ENCODE peak calls at places on chromosomes 4 and X, in five cellular contexts. I is GM12878, O is SK-N-SH, A is HepG2, M is H1. F is an unnamed sample.

GRCh38 chr4:101961144-101961543 is 170.6 kb downstream of the BANK1 start:
- DNase-seq in I (no peak), M (no peak), A (no peak), O (no peak), F (no peak)

GRCh38 chr4:185761352-185762235 is 50.4 kb downstream of the SORBS2 start:
- DNase-seq in I (no peak), O (no peak), A (no peak), M (no peak), F (no peak)

GRCh38 chr4:1209821-1210220 is 37.4 kb upstream of the SPON2 start:
- DNase-seq in M (no peak), A (no peak), O (peak), I (no peak), F (peak)

GRCh38 chr4:54685810-54686209 is 28.1 kb downstream of the KIT start:
- DNase-seq in I (no peak), A (no peak), O (no peak), M (no peak), F (no peak)

GRCh38 chr4:133059117-133059516 is 90.0 kb upstream of the PCDH10 start:
- DNase-seq in M (no peak), I (no peak), O (no peak), A (no peak), F (no peak)

GRCh38 chr4:113116414-113117345 is 67.2 kb downstream of the ANK2 start:
- DNase-seq in I (no peak), M (no peak), O (no peak), A (no peak), F (no peak)

GRCh38 chr4:161249779-161250440 is 913.9 kb downstream of the FSTL5 start:
- DNase-seq in I (no peak), M (no peak), O (no peak), A (no peak), F (no peak)

GRCh38 chrX:109635151-109635550 is 10.2 kb upstream of the KCNE5 start:
- DNase-seq in I (no peak), M (no peak), O (peak), A (no peak), F (peak)

GRCh38 chr4:8434251-8435073 is 6.1 kb downstream of the ACOX3 start:
- DNase-seq in M (no peak), I (no peak), A (no peak), O (no peak), F (no peak)

GRCh38 chr4:67104145-67104544 is 441.2 kb downstream of the CENPC start:
- DNase-seq in M (no peak), I (no peak), O (no peak), A (no peak), F (no peak)

GRCh38 chr4:185020293-185020808 is 2.1 kb downstream of the HELT start:
- DNase-seq in A (no peak), O (peak), I (no peak), M (no peak), F (no peak)

GRCh38 chrX:74377282-74377681 is 44.0 kb upstream of the SLC16A2 start:
- DNase-seq in A (no peak), M (no peak), I (no peak), O (no peak), F (no peak)

GRCh38 chr4:169338246-169338645 is 67.5 kb upstream of the SH3RF1 start:
- DNase-seq in M (no peak), I (no peak), A (no peak), O (no peak), F (no peak)

GRCh38 chrX:51144828-51145442 is 187.7 kb upstream of the NUDT10 start:
- DNase-seq in M (peak), I (peak), O (peak), A (peak), F (peak)

GRCh38 chrX:11399481-11399880 is 106.3 kb downstream of the AMELX start:
- DNase-seq in A (no peak), M (no peak), O (no peak), I (no peak), F (no peak)

GRCh38 chrX:86148594-86148993 is 343 bp downstream of the DACH2 start:
- DNase-seq in A (no peak), I (no peak), O (no peak), M (no peak), F (no peak)

GRCh38 chrX:119004920-119005524 is 30.6 kb downstream of the LONRF3 start:
- DNase-seq in I (no peak), O (peak), A (peak), M (no peak), F (peak)

GRCh38 chrX:30735839-30736238 is 82.6 kb downstream of the GK start:
- DNase-seq in M (peak), A (peak), O (peak), I (peak), F (peak)

GRCh38 chr4:26820346-26820745 is 40.3 kb upstream of the STIM2 start:
- DNase-seq in A (no peak), M (no peak), O (no peak), I (no peak), F (no peak)

GRCh38 chr4:40401096-40401495 is 66.0 kb downstream of the CHRNA9 start:
- DNase-seq in A (no peak), M (no peak), I (no peak), O (no peak), F (no peak)

GRCh38 chr4:40399578-40399977 is 64.4 kb downstream of the CHRNA9 start:
- DNase-seq in M (no peak), A (no peak), I (no peak), O (no peak), F (no peak)

GRCh38 chr4:40395908-40396806 is 61.0 kb downstream of the CHRNA9 start:
- DNase-seq in I (no peak), A (peak), M (no peak), O (no peak), F (no peak)

DNA sequence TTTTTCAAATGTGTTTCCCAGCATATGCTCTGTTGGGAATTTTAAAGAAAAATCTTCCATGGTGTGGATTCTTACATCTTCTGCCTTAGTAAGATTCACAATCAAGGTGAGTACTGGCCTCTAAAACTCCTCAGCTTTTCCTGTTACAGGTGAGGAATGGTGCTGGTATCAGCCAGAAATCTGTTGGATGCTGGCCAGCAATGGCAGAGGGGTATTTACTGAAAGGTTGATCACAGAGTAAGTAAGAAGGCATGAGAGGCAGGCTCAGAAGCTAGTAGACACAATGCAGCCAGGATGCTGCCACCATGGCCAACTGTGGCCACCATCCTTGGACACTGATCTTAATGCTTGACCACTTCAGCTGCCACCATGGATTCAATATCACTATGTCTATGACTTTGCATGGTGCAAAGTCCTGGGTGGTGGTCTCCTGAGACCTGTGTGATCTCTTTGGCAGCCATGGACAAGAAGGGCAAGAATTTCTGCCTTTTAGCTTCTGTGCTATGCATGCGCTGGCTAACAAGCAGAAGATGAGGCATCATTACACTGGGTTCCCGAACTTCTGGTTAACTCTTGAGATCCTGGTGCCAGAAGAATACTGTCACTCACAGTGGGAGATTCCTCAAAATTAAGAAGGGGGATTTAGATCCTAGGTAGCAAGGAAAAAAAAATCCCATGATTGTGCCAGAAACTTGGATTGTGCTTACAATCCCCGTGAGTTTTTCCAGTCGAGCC is 60.2 kb downstream of the CHRNA9 start:
- DNase-seq in I (no peak), A (no peak), O (no peak), M (no peak), F (no peak)
- TF ChIP-seq JUND in I (no peak), A (no peak), O (no peak), M (no peak), F (no peak)

GRCh38 chrX:65598559-65599147 is 64.1 kb upstream of the LAS1L start:
- DNase-seq in O (no peak), M (no peak), I (no peak), A (no peak), F (no peak)

GRCh38 chrX:65596270-65596669 is 61.7 kb upstream of the LAS1L start:
- DNase-seq in O (no peak), A (no peak), I (peak), M (no peak), F (no peak)

GRCh38 chrX:65591206-65591605 is 56.6 kb upstream of the LAS1L start:
- DNase-seq in I (no peak), A (no peak), M (no peak), O (no peak), F (no peak)

GRCh38 chrX:65600106-65600505 is 65.5 kb upstream of the LAS1L start:
- DNase-seq in M (no peak), O (no peak), I (no peak), A (no peak), F (no peak)

GRCh38 chrX:65595460-65595876 is 60.9 kb upstream of the LAS1L start:
- DNase-seq in O (peak), I (peak), M (peak), A (peak), F (peak)
- TF ChIP-seq EP300 in O (no peak), I (no peak), M (no peak), A (no peak), F (peak)

DNA sequence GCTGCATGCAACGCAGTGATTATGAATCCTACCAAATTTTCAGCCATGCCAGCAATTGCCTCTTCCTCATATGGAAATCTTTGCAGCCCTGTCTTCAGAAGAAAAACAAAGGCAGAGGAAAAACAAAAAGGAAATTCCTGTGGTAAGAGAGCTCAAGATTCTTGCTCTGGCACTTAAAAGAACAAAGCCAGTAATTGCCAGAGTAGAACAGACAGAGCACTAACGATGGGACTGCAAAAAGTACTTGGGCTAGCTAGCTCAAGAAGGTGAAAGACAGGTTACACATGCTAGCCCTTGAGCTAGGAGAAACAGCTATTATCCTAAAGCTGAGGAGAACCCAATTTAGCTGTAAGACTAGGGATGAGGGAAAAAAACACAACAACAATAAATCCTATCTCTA is 582.3 kb downstream of the KCNIP4 start:
- DNase-seq in M (peak), A (no peak), O (no peak), I (no peak), F (no peak)
- TF ChIP-seq JUND in M (no peak), A (no peak), O (no peak), I (no peak), F (no peak)

DNA sequence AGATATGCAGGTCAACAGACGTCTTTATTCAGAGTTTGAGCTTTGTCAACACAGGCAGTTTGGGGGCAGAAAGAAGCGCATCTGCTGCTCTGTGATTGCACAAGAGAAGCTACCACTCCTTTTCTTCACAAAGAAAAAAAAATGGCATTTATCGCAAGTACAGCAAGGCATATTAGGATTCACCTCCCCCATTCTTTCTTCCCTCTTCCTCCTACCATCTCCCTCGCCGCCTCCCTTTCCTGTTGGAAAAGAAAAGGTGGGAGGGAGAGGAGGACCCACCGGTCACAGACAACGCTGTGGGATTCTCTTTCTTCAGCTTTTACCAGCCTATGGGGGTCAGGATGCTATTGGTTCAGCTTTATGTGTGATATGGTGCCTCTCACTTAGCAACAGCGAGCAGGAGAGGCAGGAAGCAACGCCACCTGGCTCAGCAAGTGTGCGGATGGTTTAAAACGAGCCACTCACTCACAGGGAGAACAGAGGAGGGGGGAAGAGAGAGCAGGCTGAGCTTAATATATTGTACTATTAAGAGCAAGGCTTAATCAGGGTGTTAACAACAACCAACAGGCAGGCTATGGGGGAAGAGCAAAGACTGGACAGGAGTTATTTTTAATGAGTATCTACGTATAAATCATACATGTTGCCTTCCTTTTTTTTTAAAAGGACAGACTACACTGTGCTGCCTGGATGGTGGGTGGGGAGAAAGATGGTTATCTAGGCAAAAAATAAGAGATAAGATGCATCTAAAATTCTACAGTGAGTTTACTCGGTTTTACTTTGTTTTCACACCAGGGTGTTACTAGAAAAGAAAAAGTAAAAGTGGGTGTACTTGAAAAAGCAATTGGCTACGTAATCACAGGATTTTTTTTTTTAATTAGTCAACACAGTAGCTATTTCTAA is 104.7 kb downstream of the MAML3 start:
- DNase-seq in O (peak), I (no peak), A (peak), M (no peak), F (no peak)
- TF ChIP-seq EP300 in O (peak), I (no peak), A (no peak), M (no peak), F (no peak)

DNA sequence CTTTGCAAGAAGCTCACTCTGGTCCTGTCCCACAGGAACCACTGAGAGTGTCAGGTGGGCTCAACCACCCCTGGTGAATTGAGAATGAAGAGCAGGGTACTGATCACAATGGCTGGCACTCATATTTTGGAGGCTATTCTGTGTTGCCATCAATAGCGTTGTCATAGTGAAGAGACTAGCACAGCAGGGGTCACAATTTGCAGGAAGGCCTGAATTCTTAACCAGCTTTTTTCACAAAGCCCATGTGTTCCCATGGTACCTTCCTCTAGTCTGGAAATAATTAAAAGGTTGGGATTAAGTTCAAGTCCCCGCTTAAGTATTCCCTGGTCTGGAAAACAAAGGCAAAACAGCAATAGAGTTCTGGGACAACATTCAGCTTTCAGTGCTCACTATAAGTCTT is 1051.7 kb downstream of the C4orf33 start:
- DNase-seq in M (no peak), O (no peak), A (no peak), I (no peak), F (no peak)
- TF ChIP-seq JUND in M (no peak), O (no peak), A (no peak), I (no peak), F (no peak)

DNA sequence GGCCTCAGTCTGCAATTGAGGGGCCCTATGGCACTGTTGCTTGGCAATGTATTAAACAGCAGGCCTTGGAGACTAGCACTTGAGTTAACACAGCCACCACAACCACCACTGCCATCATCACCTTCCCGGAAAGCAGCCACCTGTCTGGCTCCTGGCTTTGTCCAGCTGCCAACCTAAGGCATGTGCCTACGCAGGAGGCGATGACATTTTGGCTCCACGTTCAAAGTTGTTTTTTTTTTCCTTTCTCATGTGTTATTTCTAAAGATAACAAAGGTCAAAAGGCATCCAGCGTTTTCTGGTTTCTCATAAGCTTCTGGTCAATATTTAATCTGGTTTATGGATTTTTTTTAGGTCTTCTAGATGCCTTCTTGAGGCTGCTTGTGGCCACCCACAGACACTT is 7.5 kb downstream of the CLDN2 start:
- DNase-seq in M (no peak), O (no peak), I (no peak), A (peak), F (no peak)
- TF ChIP-seq EP300 in M (no peak), O (no peak), I (no peak), A (no peak), F (no peak)

GRCh38 chr4:34181311-34181808 is 2063.0 kb downstream of the ARAP2 start:
- DNase-seq in M (no peak), A (no peak), I (no peak), O (no peak), F (no peak)
- TF ChIP-seq JUND in M (no peak), A (no peak), I (no peak), O (peak), F (no peak)

GRCh38 chrX:19343462-19344206 is at the start of gene PDHA1:
- DNase-seq in M (peak), O (peak), I (peak), A (peak), F (peak)
- TF ChIP-seq EP300 in M (no peak), O (no peak), I (no peak), A (no peak), F (no peak)

GRCh38 chrX:96591418-96591817 is 93.2 kb upstream of the DIAPH2 start:
- DNase-seq in O (no peak), I (no peak), A (no peak), M (no peak), F (no peak)
- TF ChIP-seq JUND in O (no peak), I (no peak), A (no peak), M (no peak), F (no peak)

F was measured in K562.